ENCODE peak calls at places on chromosomes 13 and 19, in four cellular contexts. One of them, this sample, is unnamed.

GRCh38 chr13:32211788-32212187 is 103.4 kb downstream of the ZAR1L start:
- DNase-seq in stomach: no peak
- DNase-seq in uterus: no peak
- DNase-seq in fibroblast of pulmonary artery: peak
- DNase-seq in this sample: peak

GRCh38 chr19:17873661-17874422 is 2.1 kb downstream of the SLC5A5 start:
- DNase-seq in stomach: peak
- DNase-seq in uterus: no peak
- DNase-seq in fibroblast of pulmonary artery: no peak
- DNase-seq in this sample: no peak

GRCh38 chr13:42720858-42721219 is 60.5 kb upstream of the FAM216B start:
- DNase-seq in stomach: no peak
- DNase-seq in uterus: no peak
- DNase-seq in fibroblast of pulmonary artery: no peak
- DNase-seq in this sample: no peak

GRCh38 chr13:99356216-99357089 is 49.3 kb upstream of the GPR183 start:
- DNase-seq in stomach: no peak
- DNase-seq in uterus: no peak
- DNase-seq in fibroblast of pulmonary artery: peak
- DNase-seq in this sample: peak

GRCh38 chr13:96785986-96786385 is 208.3 kb downstream of the OXGR1 start:
- DNase-seq in stomach: no peak
- DNase-seq in uterus: no peak
- DNase-seq in fibroblast of pulmonary artery: no peak
- DNase-seq in this sample: no peak

GRCh38 chr13:110485604-110486003 is 75.9 kb downstream of the RAB20 start:
- DNase-seq in stomach: no peak
- DNase-seq in uterus: no peak
- DNase-seq in fibroblast of pulmonary artery: no peak
- DNase-seq in this sample: no peak

GRCh38 chr19:39408392-39409206 is 2.0 kb downstream of the ZFP36 start:
- DNase-seq in stomach: no peak
- DNase-seq in uterus: peak
- DNase-seq in fibroblast of pulmonary artery: peak
- DNase-seq in this sample: peak

GRCh38 chr13:63198076-63198475 is 1782.4 kb upstream of the PCDH20 start:
- DNase-seq in stomach: no peak
- DNase-seq in uterus: no peak
- DNase-seq in fibroblast of pulmonary artery: peak
- DNase-seq in this sample: peak

GRCh38 chr19:41802770-41803169 is 6.4 kb downstream of the CEACAM3 start:
- DNase-seq in stomach: no peak
- DNase-seq in uterus: no peak
- DNase-seq in fibroblast of pulmonary artery: no peak
- DNase-seq in this sample: no peak

DNA sequence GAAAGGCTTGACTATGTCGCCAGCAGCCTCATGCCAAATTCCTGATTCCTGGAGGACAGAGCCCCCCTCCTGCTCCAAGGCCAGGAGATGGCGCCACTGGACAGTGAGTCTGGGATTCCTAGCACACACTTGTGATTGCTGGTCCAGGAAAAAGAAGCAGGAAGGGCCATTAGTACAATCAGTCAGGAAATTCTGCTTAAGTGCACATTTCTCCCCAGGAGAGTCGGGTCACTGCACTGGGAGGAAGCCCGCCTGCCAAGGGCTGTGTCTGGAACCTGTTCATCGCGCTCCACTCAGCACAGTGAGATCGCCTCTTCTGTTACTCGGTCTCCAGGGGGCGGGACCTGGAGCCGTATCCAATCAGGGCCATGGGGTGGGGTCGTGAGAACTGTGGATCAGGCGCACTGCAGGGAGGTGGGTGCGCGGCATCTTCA is 65.1 kb downstream of the ZNF823 start:
- DNase-seq in stomach: peak
- DNase-seq in uterus: peak
- DNase-seq in fibroblast of pulmonary artery: peak
- DNase-seq in this sample: peak
- TF ChIP-seq CTCF in stomach: peak
- TF ChIP-seq CTCF in uterus: peak
- TF ChIP-seq CTCF in fibroblast of pulmonary artery: peak
- TF ChIP-seq CTCF in this sample: peak

GRCh38 chr19:45771331-45771933 is 2.4 kb upstream of the SIX5 start:
- DNase-seq in stomach: peak
- DNase-seq in uterus: peak
- DNase-seq in fibroblast of pulmonary artery: no peak
- DNase-seq in this sample: no peak
- H3K4me3 ChIP-seq in stomach: peak
- H3K4me3 ChIP-seq in uterus: no peak
- H3K4me3 ChIP-seq in fibroblast of pulmonary artery: no peak
- H3K4me3 ChIP-seq in this sample: no peak

DNA sequence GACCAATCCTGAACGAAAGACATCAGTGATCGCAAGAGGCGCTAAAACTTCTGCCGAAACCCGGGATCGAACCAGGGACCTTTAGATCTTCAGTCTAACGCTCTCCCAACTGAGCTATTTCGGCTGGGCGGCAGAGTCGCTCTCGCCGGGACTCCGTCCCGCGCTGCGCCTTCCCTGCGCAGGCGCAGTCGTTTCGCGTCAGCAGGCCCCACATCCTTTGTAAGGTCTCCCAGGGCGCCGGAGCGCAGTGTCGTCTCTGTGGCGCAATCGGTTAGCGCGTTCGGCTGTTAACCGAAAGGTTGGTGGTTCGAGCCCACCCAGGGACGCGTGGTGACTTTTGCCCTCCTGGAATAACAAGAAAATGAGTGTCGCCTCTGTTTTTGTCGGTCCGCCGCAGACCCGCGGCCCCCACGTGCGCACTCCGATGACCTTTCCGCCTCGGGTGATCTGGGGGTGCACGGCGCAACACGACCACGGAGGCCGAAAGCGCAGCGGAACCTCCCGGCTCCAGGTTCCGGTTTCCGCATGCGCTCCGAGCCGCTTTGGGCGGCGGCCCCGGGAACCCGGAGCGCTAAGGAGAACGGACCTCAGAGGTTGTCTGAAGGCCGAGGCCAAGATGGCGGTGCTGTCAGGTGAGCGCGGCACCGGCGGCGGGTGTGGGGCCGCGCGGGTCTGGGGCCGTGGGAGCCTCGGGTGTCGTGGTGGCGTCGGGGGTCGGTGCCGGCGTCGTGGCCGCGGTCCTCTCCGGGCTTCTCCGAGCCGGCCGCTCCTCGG is at the start of gene NDUFS7:
- DNase-seq in stomach: peak
- DNase-seq in uterus: peak
- DNase-seq in fibroblast of pulmonary artery: peak
- DNase-seq in this sample: peak
- TF ChIP-seq CTCF in stomach: no peak
- TF ChIP-seq CTCF in uterus: no peak
- TF ChIP-seq CTCF in fibroblast of pulmonary artery: peak
- TF ChIP-seq CTCF in this sample: peak

DNA sequence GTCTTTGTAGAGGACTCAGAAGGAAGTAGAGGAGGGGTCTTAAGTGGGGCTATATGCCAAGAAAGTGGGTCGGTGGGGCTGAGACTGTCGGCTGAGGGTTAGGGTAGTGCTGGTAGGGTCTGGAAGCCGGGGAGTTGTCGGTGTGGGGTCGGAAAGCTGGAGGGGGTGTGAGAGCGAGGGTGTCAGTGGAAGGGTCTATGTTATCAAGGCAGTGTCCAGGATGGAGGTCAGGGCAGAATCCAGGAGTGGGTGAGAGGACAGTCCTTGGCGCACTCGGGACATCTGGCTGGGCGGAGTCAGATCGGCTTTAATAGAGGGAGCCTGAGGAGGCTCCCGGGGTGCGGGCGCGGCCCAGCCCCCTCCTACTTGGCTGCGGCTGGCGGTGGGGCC is 1.7 kb downstream of the HSPB6 start:
- DNase-seq in stomach: no peak
- DNase-seq in uterus: no peak
- DNase-seq in fibroblast of pulmonary artery: no peak
- DNase-seq in this sample: no peak
- H3K4me3 ChIP-seq in stomach: peak
- H3K4me3 ChIP-seq in uterus: peak
- H3K4me3 ChIP-seq in fibroblast of pulmonary artery: peak
- H3K4me3 ChIP-seq in this sample: peak

GRCh38 chr13:38046049-38046376 is 176.4 kb upstream of the TRPC4 start:
- DNase-seq in stomach: no peak
- DNase-seq in uterus: no peak
- DNase-seq in fibroblast of pulmonary artery: no peak
- DNase-seq in this sample: no peak
- TF ChIP-seq CTCF in stomach: no peak
- TF ChIP-seq CTCF in uterus: no peak
- TF ChIP-seq CTCF in fibroblast of pulmonary artery: no peak
- TF ChIP-seq CTCF in this sample: no peak

GRCh38 chr19:310141-310651 is 19.0 kb upstream of the PLPP2 start:
- DNase-seq in stomach: peak
- DNase-seq in uterus: peak
- DNase-seq in fibroblast of pulmonary artery: no peak
- DNase-seq in this sample: peak

GRCh38 chr19:310781-311496 is 19.7 kb upstream of the PLPP2 start:
- DNase-seq in stomach: peak
- DNase-seq in uterus: peak
- DNase-seq in fibroblast of pulmonary artery: no peak
- DNase-seq in this sample: no peak

GRCh38 chr19:313988-314815 is 23.0 kb upstream of the PLPP2 start:
- DNase-seq in stomach: peak
- DNase-seq in uterus: peak
- DNase-seq in fibroblast of pulmonary artery: no peak
- DNase-seq in this sample: no peak

GRCh38 chr19:313169-313987 is 22.2 kb upstream of the PLPP2 start:
- DNase-seq in stomach: peak
- DNase-seq in uterus: no peak
- DNase-seq in fibroblast of pulmonary artery: no peak
- DNase-seq in this sample: no peak

DNA sequence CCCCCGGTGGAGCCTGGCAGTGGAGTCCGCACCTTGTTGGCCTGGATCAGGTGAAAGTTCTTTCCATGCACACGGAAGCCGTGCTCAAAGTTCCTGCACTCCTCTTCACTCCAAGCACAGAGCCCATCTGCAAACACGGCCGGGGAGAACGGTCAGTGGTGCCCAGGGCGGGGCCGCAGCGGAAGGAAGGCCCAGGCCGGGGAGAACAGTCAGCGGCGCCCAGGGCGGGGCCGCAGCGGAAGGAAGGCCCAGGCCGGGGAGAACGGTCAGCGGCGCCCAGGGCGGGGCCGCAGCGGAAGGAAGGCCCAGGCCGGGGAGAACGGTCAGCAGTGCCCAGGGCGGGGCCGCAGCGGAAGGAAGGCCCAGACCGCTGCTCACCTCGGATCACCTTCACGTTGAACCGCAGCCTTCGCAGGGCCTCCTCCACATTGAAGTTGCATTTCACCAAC is 20.6 kb upstream of the PLPP2 start:
- DNase-seq in stomach: peak
- DNase-seq in uterus: peak
- DNase-seq in fibroblast of pulmonary artery: no peak
- DNase-seq in this sample: no peak
- H3K4me3 ChIP-seq in stomach: peak
- H3K4me3 ChIP-seq in uterus: no peak
- H3K4me3 ChIP-seq in fibroblast of pulmonary artery: no peak
- H3K4me3 ChIP-seq in this sample: no peak

This sample was measured in fibroblast of mammary gland.